ENCODE peak calls at places on chromosomes 6 and 20, in six cellular contexts. One of them, this sample, is unnamed.

GRCh38 chr6:160065200-160065599 is 56.4 kb upstream of the SLC22A1 start:
- DNase-seq in NCI-H1694: no peak
- DNase-seq in adrenal gland: no peak
- DNase-seq in activated T-cell treated with anti-CD3 and anti-CD28 coated beads, Interleukin-2, amount 50 U/mL, for 72 hours: no peak
- DNase-seq in esophagus squamous epithelium: no peak
- DNase-seq in breast epithelium: no peak
- DNase-seq in this sample: no peak

GRCh38 chr6:107636486-107636885 is 146.6 kb downstream of the SOBP start:
- DNase-seq in adrenal gland: no peak
- DNase-seq in esophagus squamous epithelium: no peak
- DNase-seq in activated T-cell treated with anti-CD3 and anti-CD28 coated beads, Interleukin-2, amount 50 U/mL, for 72 hours: no peak
- DNase-seq in NCI-H1694: no peak
- DNase-seq in breast epithelium: no peak
- DNase-seq in this sample: no peak

GRCh38 chr6:49366539-49366938 is 96.5 kb downstream of the MMUT start:
- DNase-seq in adrenal gland: no peak
- DNase-seq in NCI-H1694: no peak
- DNase-seq in breast epithelium: no peak
- DNase-seq in activated T-cell treated with anti-CD3 and anti-CD28 coated beads, Interleukin-2, amount 50 U/mL, for 72 hours: no peak
- DNase-seq in esophagus squamous epithelium: no peak
- DNase-seq in this sample: no peak

GRCh38 chr6:167786859-167787675 is 39.6 kb upstream of the AFDN start:
- DNase-seq in adrenal gland: no peak
- DNase-seq in NCI-H1694: peak
- DNase-seq in breast epithelium: no peak
- DNase-seq in esophagus squamous epithelium: no peak
- DNase-seq in activated T-cell treated with anti-CD3 and anti-CD28 coated beads, Interleukin-2, amount 50 U/mL, for 72 hours: no peak
- DNase-seq in this sample: no peak

GRCh38 chr6:43890197-43891062 is 120.4 kb downstream of the VEGFA start:
- DNase-seq in esophagus squamous epithelium: no peak
- DNase-seq in breast epithelium: no peak
- DNase-seq in adrenal gland: no peak
- DNase-seq in activated T-cell treated with anti-CD3 and anti-CD28 coated beads, Interleukin-2, amount 50 U/mL, for 72 hours: no peak
- DNase-seq in NCI-H1694: no peak
- DNase-seq in this sample: no peak

GRCh38 chr20:58162976-58163375 is 65.5 kb downstream of the ANKRD60 start:
- DNase-seq in NCI-H1694: no peak
- DNase-seq in activated T-cell treated with anti-CD3 and anti-CD28 coated beads, Interleukin-2, amount 50 U/mL, for 72 hours: no peak
- DNase-seq in esophagus squamous epithelium: no peak
- DNase-seq in adrenal gland: no peak
- DNase-seq in breast epithelium: no peak
- DNase-seq in this sample: no peak

GRCh38 chr6:169099411-169100202 is 154.0 kb downstream of the THBS2 start:
- DNase-seq in activated T-cell treated with anti-CD3 and anti-CD28 coated beads, Interleukin-2, amount 50 U/mL, for 72 hours: no peak
- DNase-seq in NCI-H1694: no peak
- DNase-seq in adrenal gland: no peak
- DNase-seq in breast epithelium: no peak
- DNase-seq in esophagus squamous epithelium: no peak
- DNase-seq in this sample: no peak

GRCh38 chr20:13101701-13102100 is 92.9 kb downstream of the SPTLC3 start:
- DNase-seq in activated T-cell treated with anti-CD3 and anti-CD28 coated beads, Interleukin-2, amount 50 U/mL, for 72 hours: no peak
- DNase-seq in breast epithelium: no peak
- DNase-seq in esophagus squamous epithelium: no peak
- DNase-seq in NCI-H1694: no peak
- DNase-seq in adrenal gland: peak
- DNase-seq in this sample: no peak

GRCh38 chr6:27178001-27178730 is 69.3 kb upstream of the PRSS16 start:
- DNase-seq in esophagus squamous epithelium: no peak
- DNase-seq in breast epithelium: no peak
- DNase-seq in adrenal gland: peak
- DNase-seq in activated T-cell treated with anti-CD3 and anti-CD28 coated beads, Interleukin-2, amount 50 U/mL, for 72 hours: peak
- DNase-seq in NCI-H1694: no peak
- DNase-seq in this sample: peak

GRCh38 chr20:14673164-14673563 is 335.8 kb upstream of the FLRT3 start:
- DNase-seq in activated T-cell treated with anti-CD3 and anti-CD28 coated beads, Interleukin-2, amount 50 U/mL, for 72 hours: no peak
- DNase-seq in esophagus squamous epithelium: no peak
- DNase-seq in adrenal gland: peak
- DNase-seq in breast epithelium: no peak
- DNase-seq in NCI-H1694: no peak
- DNase-seq in this sample: no peak

GRCh38 chr20:50303573-50304500 is 113.2 kb downstream of the CEBPB start:
- DNase-seq in esophagus squamous epithelium: no peak
- DNase-seq in adrenal gland: peak
- DNase-seq in breast epithelium: no peak
- DNase-seq in activated T-cell treated with anti-CD3 and anti-CD28 coated beads, Interleukin-2, amount 50 U/mL, for 72 hours: no peak
- DNase-seq in NCI-H1694: peak
- DNase-seq in this sample: no peak

GRCh38 chr6:41399424-41399823 is 64.0 kb downstream of the NCR2 start:
- DNase-seq in activated T-cell treated with anti-CD3 and anti-CD28 coated beads, Interleukin-2, amount 50 U/mL, for 72 hours: no peak
- DNase-seq in esophagus squamous epithelium: no peak
- DNase-seq in adrenal gland: no peak
- DNase-seq in breast epithelium: no peak
- DNase-seq in NCI-H1694: no peak
- DNase-seq in this sample: no peak

GRCh38 chr6:41602864-41603608 is 35.2 kb upstream of the MDFI start:
- DNase-seq in activated T-cell treated with anti-CD3 and anti-CD28 coated beads, Interleukin-2, amount 50 U/mL, for 72 hours: peak
- DNase-seq in adrenal gland: peak
- DNase-seq in breast epithelium: peak
- DNase-seq in esophagus squamous epithelium: no peak
- DNase-seq in NCI-H1694: peak
- DNase-seq in this sample: peak

GRCh38 chr6:4394786-4395185 is 259.4 kb upstream of the ECI2 start:
- DNase-seq in esophagus squamous epithelium: no peak
- DNase-seq in NCI-H1694: no peak
- DNase-seq in adrenal gland: no peak
- DNase-seq in activated T-cell treated with anti-CD3 and anti-CD28 coated beads, Interleukin-2, amount 50 U/mL, for 72 hours: no peak
- DNase-seq in breast epithelium: no peak
- DNase-seq in this sample: no peak

GRCh38 chr6:4008324-4009047 is 70.5 kb downstream of the FAM217A start:
- DNase-seq in adrenal gland: peak
- DNase-seq in NCI-H1694: peak
- DNase-seq in activated T-cell treated with anti-CD3 and anti-CD28 coated beads, Interleukin-2, amount 50 U/mL, for 72 hours: no peak
- DNase-seq in esophagus squamous epithelium: no peak
- DNase-seq in breast epithelium: no peak
- DNase-seq in this sample: peak

GRCh38 chr20:38962898-38963484 is 847 bp downstream of the DHX35 start:
- DNase-seq in NCI-H1694: no peak
- DNase-seq in activated T-cell treated with anti-CD3 and anti-CD28 coated beads, Interleukin-2, amount 50 U/mL, for 72 hours: no peak
- DNase-seq in adrenal gland: peak
- DNase-seq in esophagus squamous epithelium: no peak
- DNase-seq in breast epithelium: no peak
- DNase-seq in this sample: no peak

This sample was measured in frontal cortex.